ENCODE peak calls at places on chromosomes 11 and 22, in nine cellular contexts. L is H1, A is H9, K is stomach, F is fibroblast of lung, T is sigmoid colon, M is kidney, D is tibial nerve, I is pancreas. E is an unnamed sample. For H3K9me3, the result is how much of the 10 kb centered on the place peaks cover.

GRCh38 chr11:119195680-119196079 is 10.4 kb downstream of the NHERF4 start:
- DNase-seq in D (no peak), K (peak), I (peak), T (no peak), F (peak), M (no peak), A (peak), L (peak), E (no peak)

GRCh38 chr11:108241370-108242037 is 18.6 kb downstream of the ATM start:
- DNase-seq in M (no peak), L (no peak), F (no peak), T (no peak), A (no peak), D (no peak), I (no peak), K (no peak), E (no peak)

GRCh38 chr22:17319541-17319940 is 49.7 kb upstream of the CECR2 start:
- DNase-seq in T (no peak), I (no peak), A (no peak), M (no peak), D (no peak), F (no peak), K (no peak), L (no peak), E (no peak)

GRCh38 chr22:39908121-39908520 is 7.2 kb downstream of the GRAP2 start:
- DNase-seq in I (no peak), A (no peak), M (no peak), D (no peak), F (no peak), L (no peak), K (no peak), T (no peak), E (no peak)

GRCh38 chr22:43090130-43090789 is 1.1 kb upstream of the TTLL1 start:
- DNase-seq in D (no peak), M (peak), L (no peak), A (no peak), K (peak), I (no peak), F (peak), T (peak), E (peak)

GRCh38 chr22:40415531-40416266 is 45.3 kb downstream of the SGSM3 start:
- DNase-seq in M (peak), L (no peak), T (no peak), I (no peak), D (no peak), F (no peak), A (no peak), K (no peak), E (no peak)

GRCh38 chr11:103257360-103257759 is 148.1 kb downstream of the DYNC2H1 start:
- DNase-seq in K (no peak), A (no peak), M (no peak), D (no peak), L (no peak), T (no peak), F (peak), I (no peak), E (no peak)

GRCh38 chr11:91248199-91248807 is 976.3 kb upstream of the FAT3 start:
- DNase-seq in T (no peak), D (no peak), F (peak), A (no peak), I (no peak), M (no peak), K (peak), L (no peak), E (no peak)

GRCh38 chr11:34169664-34170063 is 64.2 kb downstream of the NAT10 start:
- DNase-seq in A (no peak), D (no peak), I (no peak), F (no peak), T (no peak), M (peak), L (no peak), K (no peak), E (no peak)

GRCh38 chr11:44028816-44029506 is 18.8 kb upstream of the ACCSL start:
- DNase-seq in K (no peak), L (no peak), I (no peak), T (no peak), D (no peak), M (no peak), A (no peak), F (no peak), E (no peak)

GRCh38 chr22:28373841-28374240 is 305.8 kb downstream of the TTC28 start:
- DNase-seq in A (no peak), I (no peak), F (peak), L (no peak), D (no peak), K (no peak), T (no peak), M (no peak), E (no peak)

GRCh38 chr11:25961539-25961938 is 370.4 kb upstream of the ANO3 start:
- DNase-seq in I (no peak), L (no peak), K (no peak), T (no peak), A (no peak), F (no peak), M (no peak), D (no peak), E (no peak)

GRCh38 chr11:84292955-84293354 is 1006.8 kb upstream of the CCDC90B start:
- DNase-seq in T (no peak), I (no peak), A (no peak), D (no peak), M (no peak), L (no peak), F (peak), K (no peak), E (no peak)

GRCh38 chr11:30452842-30453241 is 129.9 kb downstream of the ARL14EP start:
- DNase-seq in K (no peak), M (no peak), D (no peak), F (no peak), A (no peak), T (no peak), I (no peak), L (no peak), E (no peak)

GRCh38 chr11:40129276-40129675 is 1330.2 kb downstream of the LRRC4C start:
- DNase-seq in I (no peak), T (no peak), K (no peak), L (no peak), A (no peak), F (no peak), M (no peak), D (no peak), E (no peak)

GRCh38 chr11:43574949-43575915 is 105.3 kb upstream of the HSD17B12 start:
- DNase-seq in K (no peak), M (peak), D (no peak), A (no peak), T (peak), L (no peak), I (peak), F (peak), E (no peak)

GRCh38 chr11:119755351-119756071 is 26.5 kb upstream of the NECTIN1 start:
- DNase-seq in A (no peak), T (no peak), K (no peak), M (no peak), L (no peak), F (no peak), I (no peak), D (no peak), E (no peak)

GRCh38 chr22:38066381-38067027 is 9.3 kb downstream of the PICK1 start:
- DNase-seq in I (no peak), L (no peak), D (no peak), A (no peak), M (peak), F (no peak), T (no peak), K (no peak), E (no peak)

GRCh38 chr22:43592470-43592869 is 180.7 kb downstream of the MPPED1 start:
- DNase-seq in M (no peak), K (no peak), F (no peak), D (no peak), A (peak), L (no peak), I (no peak), T (no peak), E (no peak)

GRCh38 chr22:32917577-32918375 is 116.3 kb downstream of the TIMP3 start:
- DNase-seq in F (no peak), A (no peak), T (no peak), M (no peak), I (no peak), D (no peak), L (no peak), K (no peak), E (no peak)

GRCh38 chr11:118928870-118929495 is 3.3 kb upstream of the BCL9L start:
- DNase-seq in K (no peak), I (peak), F (peak), M (peak), T (peak), L (no peak), A (no peak), D (no peak), E (no peak)

GRCh38 chr11:34345012-34345804 is 12.6 kb downstream of the ABTB2 start:
- DNase-seq in T (peak), D (peak), K (peak), F (peak), M (peak), L (no peak), A (peak), I (peak), E (no peak)

GRCh38 chr11:2471804-2472096 is 26.9 kb downstream of the KCNQ1 start:
- DNase-seq in K (no peak), L (no peak), F (no peak), D (no peak), T (no peak), I (no peak), A (no peak), M (no peak), E (no peak)

GRCh38 chr11:78708388-78708787 is 133.7 kb upstream of the NARS2 start:
- DNase-seq in L (no peak), D (no peak), I (no peak), M (no peak), K (no peak), F (peak), T (no peak), A (no peak), E (no peak)

GRCh38 chr11:111922803-111923202 is 4.1 kb downstream of the C11orf52 start:
- DNase-seq in F (peak), I (no peak), L (no peak), M (no peak), K (peak), A (no peak), T (peak), D (no peak), E (no peak)

GRCh38 chr11:355581-356458 is 13.5 kb upstream of the B4GALNT4 start:
- DNase-seq in A (peak), L (peak), F (peak), M (peak), I (peak), T (peak), D (peak), K (peak), E (peak)

GRCh38 chr11:116786966-116787365 is 857 bp downstream of the ZPR1 start:
- DNase-seq in T (no peak), L (no peak), M (no peak), K (no peak), F (no peak), I (no peak), A (no peak), D (no peak), E (no peak)

GRCh38 chr11:46369458-46370152 is 11.9 kb upstream of the MDK start:
- DNase-seq in D (no peak), F (peak), L (no peak), T (no peak), I (no peak), A (peak), K (peak), M (peak), E (no peak)

GRCh38 chr11:31841435-31841834 is 30.3 kb upstream of the PAX6 start:
- DNase-seq in K (no peak), I (no peak), F (no peak), D (no peak), T (no peak), A (no peak), M (no peak), L (no peak), E (no peak)

GRCh38 chr22:27194096-27194748 is 536.8 kb downstream of the MIAT start:
- DNase-seq in D (no peak), L (no peak), K (no peak), I (no peak), T (no peak), M (no peak), A (no peak), F (no peak), E (no peak)

GRCh38 chr22:24500251-24500820 is 5.2 kb downstream of the UPB1 start:
- DNase-seq in I (no peak), A (no peak), D (no peak), T (no peak), K (no peak), M (peak), L (no peak), F (no peak), E (no peak)

GRCh38 chr11:70084046-70084984 is 6.2 kb downstream of the ANO1 start:
- DNase-seq in A (no peak), K (no peak), F (no peak), M (no peak), D (no peak), L (no peak), T (no peak), I (no peak), E (no peak)

GRCh38 chr11:48078661-48079060 is 98.3 kb downstream of the PTPRJ start:
- DNase-seq in T (no peak), D (no peak), F (peak), M (no peak), A (no peak), K (no peak), I (no peak), L (no peak), E (no peak)

GRCh38 chr11:8533332-8533731 is 60.7 kb downstream of the STK33 start:
- DNase-seq in M (no peak), T (no peak), L (no peak), I (no peak), D (no peak), F (no peak), A (no peak), K (no peak), E (no peak)

GRCh38 chr11:114595571-114595970 is at the start of gene NXPE4:
- DNase-seq in A (no peak), I (no peak), D (no peak), T (no peak), L (no peak), M (no peak), F (no peak), K (no peak), E (no peak)

GRCh38 chr11:57248780-57249383 is 11.8 kb upstream of the APLNR start:
- DNase-seq in D (peak), A (peak), M (peak), I (no peak), L (peak), T (peak), F (peak), K (peak), E (no peak)

DNA sequence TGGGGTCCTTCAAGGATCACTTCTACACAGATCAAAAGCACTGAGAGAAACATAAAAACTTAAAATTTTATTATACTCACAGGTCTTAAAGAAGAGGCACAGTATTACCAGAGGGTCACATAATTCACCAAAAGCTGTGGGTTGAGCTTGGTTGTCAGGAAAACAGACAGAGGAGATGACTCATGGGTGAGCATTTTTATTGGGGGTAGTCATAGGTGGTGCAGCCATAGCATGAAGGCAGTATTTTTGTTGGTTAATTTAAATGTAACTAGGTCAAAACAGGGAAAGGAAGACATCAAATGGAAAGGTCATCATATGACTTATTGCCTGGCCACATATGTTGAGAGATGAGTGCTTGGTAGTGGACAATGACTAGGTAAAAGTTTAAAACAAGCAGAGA is 24.2 kb downstream of the OR5B17 start:
- DNase-seq in L (no peak), M (no peak), A (no peak), F (peak), K (no peak), T (no peak), D (no peak), I (no peak), E (no peak)
- H3K27ac ChIP-seq in L (no peak), M (no peak), A (no peak), F (peak), K (no peak), T (no peak), D (no peak), I (no peak), E (no peak)

DNA sequence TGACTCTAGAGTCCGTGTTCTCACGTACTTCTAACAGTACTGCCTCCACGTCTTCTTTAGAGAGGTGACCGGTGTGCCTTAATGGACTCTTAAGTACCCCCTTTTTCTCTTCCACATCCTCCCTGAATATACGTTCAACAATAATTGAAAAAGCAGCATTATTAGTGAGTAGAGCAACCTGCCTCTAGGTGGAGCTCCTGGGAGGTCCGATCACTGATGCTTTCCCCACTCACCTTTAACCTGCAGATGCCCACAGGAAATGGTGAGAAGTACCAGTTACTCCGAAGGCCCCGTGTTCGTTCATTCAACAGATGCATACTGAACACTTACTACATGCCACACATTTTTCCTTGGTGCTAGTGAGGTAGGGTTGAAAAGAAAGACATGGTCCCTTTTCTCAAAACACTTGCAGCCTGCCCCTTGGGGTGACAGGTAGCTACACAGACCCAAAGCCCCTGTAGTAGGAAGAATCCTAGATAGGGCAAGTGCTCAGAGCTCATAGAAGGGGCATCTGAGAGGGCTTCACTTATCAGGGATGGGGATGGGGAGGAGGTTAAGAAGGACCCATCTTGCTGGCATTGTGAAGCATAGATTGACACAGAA is 72.7 kb downstream of the FEZ1 start:
- DNase-seq in D (no peak), I (no peak), L (no peak), K (no peak), M (peak), F (no peak), A (no peak), T (no peak), E (no peak)
- TF ChIP-seq CTCF in D (no peak), I (no peak), L (peak), K (no peak), M (no peak), F (no peak), A (peak), T (no peak), E (peak)

GRCh38 chr22:49400866-49401598 is 426.6 kb downstream of the BRD1 start:
- DNase-seq in M (peak), I (peak), F (no peak), K (peak), D (no peak), L (no peak), T (peak), A (peak), E (no peak)
- H3K9me3 ChIP-seq in M (under half), I (under half), F (under half), K (under half), D (under half), L (under half), T (under half), A (under half), E (under half)

GRCh38 chr11:101008961-101009684 is 120.5 kb downstream of the PGR start:
- DNase-seq in T (no peak), I (no peak), D (no peak), A (no peak), F (no peak), K (no peak), M (no peak), L (no peak), E (no peak)
- H3K27ac ChIP-seq in T (no peak), I (no peak), D (no peak), A (no peak), F (no peak), K (no peak), M (no peak), L (no peak), E (no peak)

GRCh38 chr11:68369161-68369560 is 56.8 kb downstream of the LRP5 start:
- DNase-seq in K (no peak), F (no peak), L (no peak), A (no peak), I (no peak), D (no peak), M (no peak), T (no peak), E (no peak)
- TF ChIP-seq CTCF in K (no peak), F (no peak), L (no peak), A (no peak), I (no peak), D (no peak), M (no peak), T (no peak), E (no peak)

GRCh38 chr11:55701429-55701828 is 39.4 kb downstream of the OR4C6 start:
- DNase-seq in L (no peak), F (no peak), M (no peak), A (no peak), I (no peak), K (no peak), T (peak), D (no peak), E (no peak)

DNA sequence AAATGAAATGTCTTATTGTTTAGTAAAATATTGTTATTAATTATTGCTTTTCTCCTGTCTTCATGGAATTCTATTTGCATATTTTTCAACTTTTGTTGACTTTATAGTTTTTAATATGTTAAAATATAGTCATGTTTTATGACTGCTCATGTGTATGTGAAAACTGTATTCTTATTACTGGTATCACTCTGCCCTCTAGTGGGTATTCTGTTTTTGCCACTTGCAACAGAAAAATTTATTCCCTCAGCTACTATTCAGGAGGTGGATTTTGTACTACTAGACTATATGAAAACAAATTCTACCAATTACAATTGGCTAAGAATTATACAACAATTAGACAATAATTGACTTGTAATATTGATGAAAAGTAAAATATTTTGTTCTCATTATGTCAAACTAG is 45.0 kb downstream of the OR4C6 start:
- DNase-seq in M (no peak), I (no peak), T (no peak), K (no peak), A (no peak), D (no peak), F (peak), L (no peak), E (no peak)
- H3K9me3 ChIP-seq in M (under half), I (under half), T (under half), K (under half), A (under half), D (under half), F (under half), L (under half), E (under half)

E was measured in CD4-positive, alpha-beta T cell.